ENCODE peak calls at places on chromosomes 5 and 9, in ten cellular contexts. G is Peyer's patch; Z is OCI-LY7; Q is CD8-positive, alpha-beta memory T cell; H is CD4-positive, alpha-beta T cell; A is AG04450; U is upper lobe of right lung; C is cardiac muscle cell; I is pancreas; N is CD4-positive, alpha-beta memory T cell. W is an unnamed sample. For H3K9me3, the result is how much of the 10 kb centered on the place peaks cover.

GRCh38 chr5:31185951-31186350 is 7.5 kb upstream of the CDH6 start:
- DNase-seq in C (no peak), Z (no peak), I (no peak), U (no peak), Q (no peak), H (no peak), G (no peak), A (no peak), N (no peak), W (peak)

GRCh38 chr5:105947461-105947860 is 1723.3 kb downstream of the EFNA5 start:
- DNase-seq in G (no peak), A (no peak), U (no peak), N (no peak), H (no peak), I (no peak), Q (no peak), Z (no peak), C (no peak), W (no peak)

GRCh38 chr9:109769250-109769649 is 10.7 kb upstream of the PALM2AKAP2 start:
- DNase-seq in U (no peak), H (no peak), N (no peak), G (no peak), Q (no peak), Z (no peak), I (no peak), C (no peak), A (no peak), W (no peak)

GRCh38 chr5:145158654-145159199 is 676.4 kb downstream of the PRELID2 start:
- DNase-seq in N (no peak), C (no peak), Z (no peak), H (no peak), I (no peak), Q (no peak), A (no peak), G (no peak), U (no peak), W (no peak)

GRCh38 chr5:10377081-10377480 is 23.6 kb downstream of the MARCHF6 start:
- DNase-seq in I (no peak), Q (no peak), G (no peak), U (no peak), C (no peak), H (no peak), Z (no peak), A (no peak), N (no peak), W (no peak)

GRCh38 chr9:134629061-134629585 is 12.5 kb upstream of the COL5A1 start:
- DNase-seq in G (no peak), Z (no peak), C (no peak), H (no peak), I (no peak), N (no peak), Q (no peak), U (peak), A (no peak), W (no peak)

GRCh38 chr5:25393321-25393720 is 748.5 kb upstream of the CDH10 start:
- DNase-seq in I (no peak), U (no peak), Z (no peak), N (no peak), G (no peak), C (no peak), H (no peak), A (no peak), Q (no peak), W (no peak)

GRCh38 chr5:14983666-14984441 is 112.3 kb upstream of the ANKH start:
- DNase-seq in H (no peak), A (no peak), I (no peak), C (no peak), U (no peak), N (peak), G (no peak), Z (no peak), Q (no peak), W (no peak)

GRCh38 chr5:32217886-32218396 is 43.8 kb upstream of the GOLPH3 start:
- DNase-seq in I (no peak), U (no peak), N (no peak), Q (no peak), A (no peak), G (no peak), H (no peak), C (peak), Z (peak), W (no peak)

GRCh38 chr5:106521701-106522100 is 1149.0 kb downstream of the EFNA5 start:
- DNase-seq in I (no peak), Z (no peak), H (no peak), C (peak), Q (no peak), U (no peak), G (no peak), N (no peak), A (peak), W (no peak)

GRCh38 chr9:33165263-33166151 is 1.6 kb downstream of the B4GALT1 start:
- DNase-seq in Q (peak), C (peak), G (peak), I (no peak), N (no peak), Z (peak), U (no peak), A (no peak), H (no peak), W (peak)

GRCh38 chr9:69971643-69972449 is 71.8 kb upstream of the MAMDC2 start:
- DNase-seq in U (peak), Z (peak), Q (peak), H (peak), G (peak), I (peak), C (peak), N (peak), A (no peak), W (peak)

GRCh38 chr9:38432922-38433510 is 8.8 kb upstream of the IGFBPL1 start:
- DNase-seq in H (no peak), N (peak), A (peak), I (no peak), G (no peak), Z (peak), U (no peak), C (peak), Q (no peak), W (peak)

GRCh38 chr5:17727212-17727611 is 93.0 kb downstream of the TAF11L14 start:
- DNase-seq in N (no peak), U (no peak), Q (no peak), C (no peak), Z (no peak), H (no peak), A (no peak), G (no peak), I (no peak), W (no peak)

GRCh38 chr5:64690417-64691151 is at the start of gene SHISAL2B:
- DNase-seq in U (no peak), N (no peak), A (no peak), Z (no peak), C (peak), G (no peak), Q (no peak), H (no peak), I (no peak), W (no peak)

GRCh38 chr5:170184007-170184687 is 48.6 kb upstream of the C5orf58 start:
- DNase-seq in C (peak), H (peak), Z (peak), Q (peak), G (peak), A (no peak), U (peak), I (peak), N (peak), W (peak)

GRCh38 chr5:2176581-2176980 is 293.9 kb upstream of the IRX4 start:
- DNase-seq in U (no peak), H (no peak), N (no peak), I (no peak), G (no peak), Q (no peak), A (no peak), Z (no peak), C (no peak), W (no peak)

GRCh38 chr5:132915681-132916080 is 42.2 kb downstream of the LEAP2 start:
- DNase-seq in Z (peak), I (no peak), U (no peak), A (no peak), N (no peak), H (no peak), Q (no peak), C (peak), G (no peak), W (no peak)

GRCh38 chr9:73116030-73116429 is 35.6 kb upstream of the ANXA1 start:
- DNase-seq in Q (no peak), I (no peak), A (peak), U (no peak), H (no peak), N (no peak), G (no peak), Z (no peak), C (peak), W (no peak)

GRCh38 chr5:55547792-55548191 is 13.0 kb upstream of the PLPP1 start:
- DNase-seq in I (no peak), A (no peak), U (no peak), Q (no peak), G (no peak), Z (no peak), C (no peak), N (no peak), H (no peak), W (no peak)

GRCh38 chr5:139893873-139894272 is 98.3 kb downstream of the PSD2 start:
- DNase-seq in C (no peak), Z (no peak), H (no peak), I (no peak), Q (no peak), G (no peak), U (peak), N (no peak), A (no peak), W (no peak)

GRCh38 chr9:90872835-90873294 is 71.2 kb downstream of the SYK start:
- DNase-seq in H (no peak), G (no peak), N (no peak), A (no peak), I (no peak), Q (no peak), Z (no peak), U (no peak), C (no peak), W (no peak)

GRCh38 chr9:27473135-27473534 is 51.0 kb upstream of the IFNK start:
- DNase-seq in G (no peak), H (no peak), I (peak), Z (no peak), C (peak), Q (no peak), A (no peak), N (no peak), U (peak), W (peak)

GRCh38 chr9:3750311-3750710 is 224.5 kb upstream of the RFX3 start:
- DNase-seq in G (no peak), I (no peak), C (no peak), U (no peak), A (no peak), H (no peak), N (no peak), Z (no peak), Q (no peak), W (no peak)

GRCh38 chr9:38687389-38687842 is 32.5 kb downstream of the FAM240B start:
- DNase-seq in N (peak), C (peak), Q (peak), Z (no peak), I (peak), U (peak), G (peak), A (no peak), H (peak), W (peak)

GRCh38 chr9:124242331-124243194 is 15.2 kb upstream of the NEK6 start:
- DNase-seq in N (no peak), I (no peak), C (peak), Z (no peak), A (no peak), G (peak), U (no peak), H (no peak), Q (no peak), W (peak)

GRCh38 chr5:81782811-81783210 is 31.9 kb upstream of the SSBP2 start:
- DNase-seq in I (no peak), N (no peak), U (no peak), A (no peak), H (no peak), G (no peak), Z (no peak), C (peak), Q (no peak), W (no peak)

GRCh38 chr5:169798438-169798837 is 161.4 kb downstream of the DOCK2 start:
- DNase-seq in Z (no peak), C (no peak), U (no peak), N (no peak), A (no peak), Q (no peak), G (no peak), H (no peak), I (no peak), W (peak)

GRCh38 chr5:53431665-53432064 is 48.8 kb upstream of the FST start:
- DNase-seq in H (no peak), C (peak), Z (no peak), I (no peak), U (no peak), A (no peak), N (no peak), G (no peak), Q (no peak), W (no peak)

GRCh38 chr9:69460002-69460401 is 135.0 kb downstream of the ENTREP1 start:
- DNase-seq in Q (no peak), I (no peak), H (no peak), Z (no peak), C (no peak), U (no peak), G (no peak), N (no peak), A (no peak), W (no peak)

GRCh38 chr5:5126444-5126843 is 13.7 kb upstream of the ADAMTS16 start:
- DNase-seq in A (no peak), C (no peak), U (no peak), Z (no peak), N (no peak), H (no peak), G (no peak), I (no peak), Q (no peak), W (no peak)

GRCh38 chr9:118276784-118277183 is 572.6 kb downstream of the TLR4 start:
- DNase-seq in N (no peak), C (no peak), U (no peak), A (no peak), Z (no peak), H (no peak), G (no peak), Q (no peak), I (no peak), W (peak)

GRCh38 chr5:57172466-57172961 is 1.3 kb upstream of the GPBP1 start:
- DNase-seq in U (no peak), G (no peak), Z (peak), N (peak), I (no peak), H (no peak), C (peak), A (no peak), Q (no peak), W (no peak)

GRCh38 chr5:14665949-14666741 is 1.6 kb downstream of the OTULIN start:
- DNase-seq in G (peak), C (no peak), N (peak), A (no peak), U (peak), Z (peak), I (no peak), Q (peak), H (peak), W (peak)

GRCh38 chr9:74887041-74887980 is at the start of gene TRPM6:
- DNase-seq in I (peak), G (peak), N (no peak), A (peak), C (peak), Z (no peak), H (peak), U (peak), Q (no peak), W (peak)

GRCh38 chr9:112378441-112379176 is 1.3 kb upstream of the HSDL2 start:
- DNase-seq in I (no peak), Z (no peak), N (no peak), C (no peak), A (no peak), Q (no peak), H (no peak), U (peak), G (peak), W (peak)

GRCh38 chr5:61701877-61702602 is 370.0 kb downstream of the ZSWIM6 start:
- DNase-seq in N (no peak), A (no peak), G (no peak), C (no peak), Z (no peak), U (no peak), H (no peak), Q (no peak), I (no peak), W (no peak)

GRCh38 chr9:101479337-101480045 is 43.9 kb upstream of the ALDOB start:
- DNase-seq in Z (no peak), G (peak), N (no peak), A (no peak), U (no peak), C (no peak), I (peak), Q (no peak), H (no peak), W (peak)

GRCh38 chr5:61205013-61205412 is 42.7 kb upstream of the SMIM15 start:
- DNase-seq in H (no peak), Q (no peak), G (no peak), C (no peak), I (no peak), N (no peak), U (no peak), Z (no peak), A (no peak), W (no peak)

GRCh38 chr5:73454379-73455036 is 5.9 kb upstream of the FOXD1 start:
- DNase-seq in N (peak), H (peak), Q (peak), C (peak), A (no peak), Z (peak), G (peak), U (no peak), I (peak), W (peak)

DNA sequence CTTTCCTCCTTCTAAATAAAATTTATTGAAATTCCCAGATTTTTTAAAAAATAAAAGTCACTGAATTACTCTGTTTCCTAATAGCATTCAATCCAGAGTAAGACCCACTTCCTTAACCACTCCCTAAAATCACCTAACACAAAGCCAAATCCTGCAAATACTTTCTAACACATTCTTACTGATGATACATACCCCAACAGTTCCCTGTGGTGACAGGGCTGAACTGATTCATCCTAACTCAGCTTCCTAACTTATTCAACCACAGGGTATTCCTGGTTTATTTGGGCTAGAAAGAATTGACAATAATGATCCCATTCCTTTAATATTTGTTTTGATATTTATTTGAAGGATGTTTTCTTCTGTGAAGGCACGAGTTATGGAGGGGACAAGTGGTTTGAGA is 40.7 kb upstream of the ZNF300 start:
- DNase-seq in A (no peak), I (no peak), N (no peak), H (no peak), C (peak), Z (no peak), G (no peak), Q (no peak), U (no peak), W (no peak)
- H3K9me3 ChIP-seq in A (under half), I (under half), N (under half), H (half or more), C (under half), Z (under half), G (under half), Q (under half), U (under half), W (under half)

GRCh38 chr5:3329427-3329826 is 266.2 kb upstream of the IRX1 start:
- DNase-seq in G (no peak), H (no peak), U (no peak), N (no peak), A (no peak), I (no peak), Q (no peak), C (no peak), Z (no peak), W (no peak)

GRCh38 chr5:3331819-3332218 is 263.8 kb upstream of the IRX1 start:
- DNase-seq in U (no peak), Q (no peak), N (no peak), C (no peak), G (no peak), H (no peak), Z (no peak), I (no peak), A (no peak), W (no peak)

GRCh38 chr5:3333105-3333504 is 262.5 kb upstream of the IRX1 start:
- DNase-seq in N (no peak), C (no peak), A (no peak), U (no peak), I (no peak), H (no peak), Z (no peak), Q (no peak), G (no peak), W (no peak)

GRCh38 chr5:3333836-3334235 is 261.8 kb upstream of the IRX1 start:
- DNase-seq in N (no peak), I (no peak), U (no peak), C (no peak), G (no peak), A (no peak), H (no peak), Q (no peak), Z (no peak), W (no peak)

GRCh38 chr5:3330442-3330841 is 265.2 kb upstream of the IRX1 start:
- DNase-seq in A (no peak), U (no peak), Q (no peak), C (no peak), I (no peak), Z (no peak), G (no peak), N (no peak), H (no peak), W (no peak)
- H3K9me3 ChIP-seq in A (half or more), U (under half), Q (under half), C (under half), I (under half), Z (under half), G (under half), N (under half), H (under half), W (under half)

GRCh38 chr9:36901528-36901927 is 132.5 kb downstream of the PAX5 start:
- DNase-seq in C (no peak), Z (no peak), A (no peak), Q (no peak), I (no peak), G (no peak), H (no peak), N (no peak), U (no peak), W (no peak)

GRCh38 chr9:36900136-36900855 is 133.8 kb downstream of the PAX5 start:
- DNase-seq in G (no peak), Q (no peak), U (no peak), Z (no peak), C (no peak), I (no peak), N (no peak), A (no peak), H (no peak), W (no peak)

GRCh38 chr9:36902063-36902735 is 131.9 kb downstream of the PAX5 start:
- DNase-seq in Z (no peak), H (no peak), C (no peak), N (no peak), G (no peak), A (no peak), I (no peak), Q (no peak), U (no peak), W (no peak)

GRCh38 chr9:36899406-36899805 is 134.7 kb downstream of the PAX5 start:
- DNase-seq in U (no peak), A (no peak), N (no peak), Z (no peak), H (no peak), Q (no peak), G (no peak), I (no peak), C (no peak), W (no peak)

GRCh38 chr9:36900856-36901220 is 133.2 kb downstream of the PAX5 start:
- DNase-seq in A (no peak), I (no peak), Q (no peak), U (no peak), G (no peak), Z (no peak), C (no peak), N (no peak), H (no peak), W (no peak)
- H3K9me3 ChIP-seq in A (under half), I (under half), Q (under half), U (under half), G (under half), Z (under half), C (under half), N (under half), H (under half), W (under half)

DNA sequence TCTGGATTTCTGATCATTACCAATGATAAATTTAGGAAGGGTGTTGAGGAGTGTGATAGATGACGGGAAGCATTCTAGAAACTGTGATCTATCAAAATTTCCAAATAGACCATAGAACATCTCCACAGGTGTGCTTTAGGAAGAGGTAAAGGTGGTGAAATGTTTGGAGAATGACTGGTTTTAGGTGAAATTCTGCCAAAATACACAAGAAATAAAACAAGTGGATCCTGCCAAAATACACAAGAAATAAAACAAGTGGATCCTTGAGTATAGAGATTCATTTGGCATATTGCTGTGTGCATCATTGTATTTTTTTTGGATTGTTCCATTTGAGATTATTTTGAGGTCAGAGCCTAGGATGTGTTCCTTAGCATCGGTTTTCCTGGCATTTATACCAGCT is 88.3 kb upstream of the CTNND2 start:
- DNase-seq in N (no peak), Q (no peak), H (no peak), I (no peak), Z (no peak), C (no peak), U (no peak), G (no peak), A (no peak), W (no peak)
- H3K9me3 ChIP-seq in N (under half), Q (under half), H (under half), I (under half), Z (under half), C (under half), U (under half), G (under half), A (under half), W (under half)